ENCODE peak calls at places on chromosomes 16 and 17, in six cellular contexts. X is NCI-H2107, M is BJ, C is fibroblast of lung, N is sciatic nerve, D is EH. U is an unnamed sample.

GRCh38 chr17:69425978-69426377 is 11.5 kb downstream of the MAP2K6 start:
- DNase-seq in M (no peak), X (no peak), D (no peak), C (no peak), N (no peak), U (no peak)

GRCh38 chr17:75096082-75096625 is 8.4 kb downstream of the SLC16A5 start:
- DNase-seq in X (no peak), D (peak; percentile 88), C (peak; percentile 62), M (no peak), N (peak; percentile 61), U (peak; percentile 81)

GRCh38 chr16:11302977-11303376 is 21.8 kb upstream of the PRM1 start:
- DNase-seq in N (no peak), X (no peak), M (no peak), C (no peak), D (no peak), U (no peak)

GRCh38 chr17:81393684-81394376 is 1.4 kb upstream of the BAHCC1 start:
- DNase-seq in C (peak; percentile 100), M (peak; percentile 92), N (peak; percentile 100), X (peak; percentile 99), D (peak; percentile 100), U (peak; percentile 97)

GRCh38 chr17:28712037-28712704 is 483 bp upstream of the PROCA1 start:
- DNase-seq in X (no peak), D (peak; percentile 27), C (no peak), N (peak; percentile 80), M (no peak), U (no peak)

GRCh38 chr17:78351449-78352006 is 8.3 kb downstream of the SOCS3 start:
- DNase-seq in C (peak; percentile 100), M (peak; percentile 96), X (no peak), D (peak; percentile 99), N (peak; percentile 98), U (peak; percentile 84)

GRCh38 chr17:80927791-80928216 is 63.8 kb upstream of the CHMP6 start:
- DNase-seq in M (no peak), C (no peak), N (peak; percentile 49), X (no peak), D (peak; percentile 19), U (no peak)

GRCh38 chr17:27361695-27362094 is 67.8 kb downstream of the WSB1 start:
- DNase-seq in C (no peak), D (no peak), N (no peak), M (no peak), X (no peak), U (no peak)

GRCh38 chr17:64442550-64442971 is 6.4 kb upstream of the MILR1 start:
- DNase-seq in N (no peak), M (no peak), C (no peak), X (no peak), D (no peak), U (peak; percentile 34)

GRCh38 chr16:25064967-25065366 is 46.6 kb upstream of the LCMT1 start:
- DNase-seq in N (peak; percentile 65), X (no peak), M (no peak), D (no peak), C (peak; percentile 6), U (peak; percentile 39)

GRCh38 chr17:7632492-7632894 is 2.6 kb downstream of the SHBG start:
- DNase-seq in D (peak; percentile 62), N (no peak), X (no peak), C (peak; percentile 64), M (no peak), U (peak; percentile 32)

GRCh38 chr17:70447588-70447987 is 278.3 kb downstream of the KCNJ2 start:
- DNase-seq in C (no peak), N (no peak), D (no peak), X (no peak), M (no peak), U (peak; percentile 1)

GRCh38 chr17:8939496-8940334 is 25.8 kb downstream of the PIK3R5 start:
- DNase-seq in M (no peak), N (no peak), C (no peak), D (no peak), X (no peak), U (no peak)

GRCh38 chr17:74759941-74760340 is 11.5 kb downstream of the NHERF1 start:
- DNase-seq in N (no peak), C (no peak), X (no peak), D (no peak), M (no peak), U (no peak)

GRCh38 chr17:29710891-29711418 is 88.2 kb upstream of the CORO6 start:
- DNase-seq in C (peak; percentile 42), M (peak; percentile 52), N (no peak), D (peak; percentile 91), X (no peak), U (peak; percentile 86)

GRCh38 chr17:58970966-58971575 is 135.6 kb downstream of the TRIM37 start:
- DNase-seq in C (no peak), M (no peak), D (peak; percentile 71), X (no peak), N (no peak), U (peak; percentile 42)

GRCh38 chr16:50719401-50720337 is 22.2 kb upstream of the CYLD start:
- DNase-seq in N (no peak), M (no peak), D (no peak), X (no peak), C (no peak), U (no peak)

GRCh38 chr17:72318131-72318530 is 197.3 kb downstream of the SOX9 start:
- DNase-seq in N (no peak), M (no peak), C (no peak), D (no peak), X (no peak), U (no peak)

GRCh38 chr17:81683584-81684441 is at the start of the genes ARL16 and HGS:
- DNase-seq in D (peak; percentile 98), N (peak; percentile 99), M (peak; percentile 92), X (peak; percentile 97), C (peak; percentile 100), U (peak; percentile 97)

GRCh38 chr16:12559714-12560113 is 244.0 kb downstream of the CPPED1 start:
- DNase-seq in D (peak; percentile 76), M (no peak), C (no peak), N (no peak), X (no peak), U (no peak)

GRCh38 chr16:71249399-71249798 is 18.9 kb upstream of the HYDIN start:
- DNase-seq in X (no peak), C (no peak), M (no peak), D (no peak), N (no peak), U (no peak)

GRCh38 chr17:18002171-18002570 is 29.5 kb downstream of the DRC3 start:
- DNase-seq in C (no peak), N (no peak), X (no peak), D (peak; percentile 3), M (no peak), U (no peak)

GRCh38 chr17:5715478-5715877 is 131.2 kb upstream of the NLRP1 start:
- DNase-seq in C (no peak), X (no peak), M (no peak), D (peak; percentile 3), N (no peak), U (no peak)

GRCh38 chr17:52537368-52537767 is 378.9 kb upstream of the CA10 start:
- DNase-seq in X (no peak), N (no peak), M (no peak), D (no peak), C (no peak), U (no peak)

GRCh38 chr16:24972608-24973220 is 42.5 kb downstream of the ARHGAP17 start:
- DNase-seq in X (no peak), C (no peak), N (no peak), M (no peak), D (no peak), U (no peak)

GRCh38 chr16:48003226-48003907 is 152.4 kb downstream of the ABCC12 start:
- DNase-seq in C (no peak), M (no peak), X (no peak), D (no peak), N (no peak), U (peak; percentile 66)

U was measured in RPMI7951.